ENCODE peak calls at places on chromosomes 11 and 22, in seven cellular contexts. H is psoas muscle; G is A549; D is stimulated activated CD8-positive, alpha-beta memory T cell treated with anti-CD3 and anti-CD28 coated beads, Interleukin-7, amount 100 ng/mL, for 24 hours; S is stimulated activated CD4-positive, alpha-beta T cell treated with anti-CD3 and anti-CD28 coated beads, Interleukin-4, amount 100 ng/mL, for 48 hours; J is CD8-positive, alpha-beta memory T cell; R is effector memory CD4-positive, alpha-beta T cell. C is an unnamed sample.

GRCh38 chr11:73716153-73717056 is 44.5 kb downstream of the RAB6A start:
- DNase-seq in S (no peak), G (peak), R (no peak), H (no peak), J (no peak), D (no peak), C (no peak)

GRCh38 chr22:48885271-48885918 is 942.3 kb downstream of the BRD1 start:
- DNase-seq in S (no peak), G (no peak), J (peak), H (peak), R (no peak), D (no peak), C (no peak)

GRCh38 chr11:120662071-120662611 is 150.6 kb downstream of the GRIK4 start:
- DNase-seq in J (no peak), D (no peak), R (no peak), G (no peak), S (no peak), H (no peak), C (no peak)

GRCh38 chr22:45007946-45008852 is 1.6 kb downstream of the PHF21B start:
- DNase-seq in J (no peak), G (peak), R (no peak), H (no peak), S (no peak), D (no peak), C (no peak)

GRCh38 chr11:65204646-65205601 is 23.2 kb downstream of the CAPN1 start:
- DNase-seq in S (no peak), H (peak), J (peak), R (peak), D (peak), G (peak), C (no peak)

GRCh38 chr11:128964463-128964930 is 21.8 kb upstream of the TP53AIP1 start:
- DNase-seq in H (no peak), D (no peak), G (no peak), S (no peak), J (no peak), R (no peak), C (no peak)

GRCh38 chr22:41047741-41048140 is 44.7 kb upstream of the EP300 start:
- DNase-seq in J (no peak), S (no peak), D (no peak), G (no peak), H (no peak), R (no peak), C (no peak)

GRCh38 chr11:45723421-45723820 is 58.0 kb upstream of the CHST1 start:
- DNase-seq in H (no peak), D (no peak), S (no peak), J (no peak), R (no peak), G (no peak), C (no peak)

GRCh38 chr11:109745996-109746625 is 324.1 kb downstream of the C11orf87 start:
- DNase-seq in G (no peak), R (no peak), D (no peak), J (no peak), S (no peak), H (no peak), C (no peak)

GRCh38 chr11:1990872-1991578 is 6.6 kb downstream of the H19 start:
- DNase-seq in G (no peak), R (no peak), H (no peak), J (no peak), S (no peak), D (no peak), C (no peak)